ENCODE peak calls at places on chromosomes 6 and 20, in four cellular contexts. F, G, D and E are unnamed samples.

GRCh38 chr20:5364997-5365597 is 48.3 kb upstream of the PROKR2 start:
- DNase-seq in F (no peak), G (no peak), D (no peak), E (no peak)

GRCh38 chr20:45419188-45420091 is 3.5 kb downstream of the PIGT start:
- DNase-seq in F (peak), G (peak), D (no peak), E (no peak)

GRCh38 chr6:125273965-125274364 is 27.8 kb downstream of the HDDC2 start:
- DNase-seq in F (peak), G (peak), D (no peak), E (no peak)

GRCh38 chr6:118650500-118651281 is 700 bp downstream of the CEP85L start:
- DNase-seq in F (peak), G (peak), D (no peak), E (no peak)

GRCh38 chr6:134520181-134521115 is 202.5 kb upstream of the SGK1 start:
- DNase-seq in F (no peak), G (no peak), D (no peak), E (no peak)

GRCh38 chr20:2700913-2701620 is 8.5 kb downstream of the EBF4 start:
- DNase-seq in F (no peak), G (no peak), D (no peak), E (no peak)

GRCh38 chr6:142341855-142342330 is 40.1 kb downstream of the ADGRG6 start:
- DNase-seq in F (no peak), G (no peak), D (no peak), E (no peak)

GRCh38 chr6:30885999-30886896 is 1.9 kb downstream of the DDR1 start:
- DNase-seq in F (peak), G (peak), D (no peak), E (no peak)

GRCh38 chr6:90175627-90176538 is 120.8 kb downstream of the BACH2 start:
- DNase-seq in F (no peak), G (no peak), D (no peak), E (peak)

GRCh38 chr6:53679446-53679933 is 13.9 kb upstream of the KLHL31 start:
- DNase-seq in F (no peak), G (peak), D (no peak), E (no peak)

GRCh38 chr20:48535556-48535955 is 292.2 kb downstream of the PREX1 start:
- DNase-seq in F (no peak), G (no peak), D (no peak), E (no peak)